ENCODE peak calls at places on chromosome 7, in five cellular contexts. One of them, this sample, is unnamed.

GRCh38 chr7:96667026-96667425 is 42.6 kb downstream of the SEM1 start:
- DNase-seq in tibial nerve: no peak
- DNase-seq in left ventricle myocardium inferior: no peak
- DNase-seq in right cardiac atrium: no peak
- DNase-seq in aorta: no peak
- DNase-seq in this sample: no peak

GRCh38 chr7:156222611-156223010 is 410.3 kb upstream of the SHH start:
- DNase-seq in tibial nerve: no peak
- DNase-seq in aorta: peak; percentile 40
- DNase-seq in right cardiac atrium: no peak
- DNase-seq in left ventricle myocardium inferior: no peak
- DNase-seq in this sample: no peak

GRCh38 chr7:7565746-7566650 is 686 bp upstream of the MIOS start:
- DNase-seq in left ventricle myocardium inferior: no peak
- DNase-seq in tibial nerve: no peak
- DNase-seq in right cardiac atrium: peak; percentile 15
- DNase-seq in aorta: peak; percentile 73
- DNase-seq in this sample: no peak

GRCh38 chr7:2247141-2247985 is 5.3 kb downstream of the NUDT1 start:
- DNase-seq in left ventricle myocardium inferior: no peak
- DNase-seq in aorta: no peak
- DNase-seq in right cardiac atrium: no peak
- DNase-seq in tibial nerve: no peak
- DNase-seq in this sample: no peak

GRCh38 chr7:130337410-130337971 is 7.1 kb upstream of the CPA5 start:
- DNase-seq in tibial nerve: no peak
- DNase-seq in aorta: no peak
- DNase-seq in right cardiac atrium: no peak
- DNase-seq in left ventricle myocardium inferior: no peak
- DNase-seq in this sample: no peak

GRCh38 chr7:135798104-135798503 is 49.5 kb upstream of the FAM180A start:
- DNase-seq in left ventricle myocardium inferior: no peak
- DNase-seq in right cardiac atrium: no peak
- DNase-seq in aorta: no peak
- DNase-seq in tibial nerve: no peak
- DNase-seq in this sample: no peak

GRCh38 chr7:93203496-93203895 is 22.8 kb downstream of the HEPACAM2 start:
- DNase-seq in right cardiac atrium: no peak
- DNase-seq in aorta: no peak
- DNase-seq in tibial nerve: no peak
- DNase-seq in left ventricle myocardium inferior: no peak
- DNase-seq in this sample: no peak

GRCh38 chr7:43135129-43135528 is 22.7 kb downstream of the HECW1 start:
- DNase-seq in left ventricle myocardium inferior: no peak
- DNase-seq in tibial nerve: no peak
- DNase-seq in aorta: no peak
- DNase-seq in right cardiac atrium: no peak
- DNase-seq in this sample: no peak

GRCh38 chr7:95693551-95694333 is 78.6 kb upstream of the DYNC1I1 start:
- DNase-seq in tibial nerve: no peak
- DNase-seq in left ventricle myocardium inferior: no peak
- DNase-seq in right cardiac atrium: no peak
- DNase-seq in aorta: no peak
- DNase-seq in this sample: no peak

GRCh38 chr7:84953294-84953693 is 233.6 kb downstream of the SEMA3D start:
- DNase-seq in tibial nerve: no peak
- DNase-seq in left ventricle myocardium inferior: no peak
- DNase-seq in aorta: no peak
- DNase-seq in right cardiac atrium: no peak
- DNase-seq in this sample: no peak

GRCh38 chr7:29288534-29289091 is 94.0 kb downstream of the CHN2 start:
- DNase-seq in aorta: no peak
- DNase-seq in tibial nerve: no peak
- DNase-seq in left ventricle myocardium inferior: no peak
- DNase-seq in right cardiac atrium: no peak
- DNase-seq in this sample: no peak

GRCh38 chr7:150903627-150904026 is 51.3 kb downstream of the AOC1 start:
- DNase-seq in left ventricle myocardium inferior: peak; percentile 82
- DNase-seq in right cardiac atrium: peak; percentile 72
- DNase-seq in tibial nerve: no peak
- DNase-seq in aorta: peak; percentile 91
- DNase-seq in this sample: no peak

GRCh38 chr7:69967152-69967591 is 368.9 kb downstream of the AUTS2 start:
- DNase-seq in aorta: no peak
- DNase-seq in right cardiac atrium: peak; percentile 49
- DNase-seq in tibial nerve: peak; percentile 25
- DNase-seq in left ventricle myocardium inferior: peak; percentile 51
- DNase-seq in this sample: no peak

GRCh38 chr7:74051629-74052410 is 23.8 kb downstream of the ELN start:
- DNase-seq in tibial nerve: no peak
- DNase-seq in left ventricle myocardium inferior: no peak
- DNase-seq in aorta: peak; percentile 70
- DNase-seq in right cardiac atrium: peak; percentile 21
- DNase-seq in this sample: no peak

GRCh38 chr7:28358423-28358868 is 53.9 kb upstream of the CREB5 start:
- DNase-seq in left ventricle myocardium inferior: no peak
- DNase-seq in aorta: no peak
- DNase-seq in tibial nerve: no peak
- DNase-seq in right cardiac atrium: no peak
- DNase-seq in this sample: no peak

GRCh38 chr7:22700559-22701002 is 26.4 kb upstream of the IL6 start:
- DNase-seq in aorta: no peak
- DNase-seq in left ventricle myocardium inferior: no peak
- DNase-seq in tibial nerve: no peak
- DNase-seq in right cardiac atrium: no peak
- DNase-seq in this sample: no peak

GRCh38 chr7:91814189-91814588 is 66.3 kb downstream of the MTERF1 start:
- DNase-seq in aorta: no peak
- DNase-seq in tibial nerve: no peak
- DNase-seq in right cardiac atrium: no peak
- DNase-seq in left ventricle myocardium inferior: no peak
- DNase-seq in this sample: no peak

GRCh38 chr7:40015790-40016296 is 65.8 kb downstream of the CDK13 start:
- DNase-seq in aorta: no peak
- DNase-seq in right cardiac atrium: no peak
- DNase-seq in left ventricle myocardium inferior: no peak
- DNase-seq in tibial nerve: no peak
- DNase-seq in this sample: no peak

GRCh38 chr7:126185959-126186580 is 1066.7 kb downstream of the GRM8 start:
- DNase-seq in right cardiac atrium: no peak
- DNase-seq in aorta: peak; percentile 20
- DNase-seq in left ventricle myocardium inferior: no peak
- DNase-seq in tibial nerve: no peak
- DNase-seq in this sample: no peak

GRCh38 chr7:81175291-81175942 is 256.6 kb upstream of the SEMA3C start:
- DNase-seq in aorta: no peak
- DNase-seq in left ventricle myocardium inferior: no peak
- DNase-seq in tibial nerve: no peak
- DNase-seq in right cardiac atrium: no peak
- DNase-seq in this sample: no peak

GRCh38 chr7:105656922-105657521 is 75.7 kb upstream of the EFCAB10 start:
- DNase-seq in left ventricle myocardium inferior: no peak
- DNase-seq in right cardiac atrium: peak; percentile 28
- DNase-seq in tibial nerve: peak; percentile 40
- DNase-seq in aorta: no peak
- DNase-seq in this sample: no peak

GRCh38 chr7:22137466-22137865 is 191.8 kb upstream of the CDCA7L start:
- DNase-seq in tibial nerve: no peak
- DNase-seq in right cardiac atrium: no peak
- DNase-seq in left ventricle myocardium inferior: no peak
- DNase-seq in aorta: no peak
- DNase-seq in this sample: no peak

GRCh38 chr7:106035568-106035967 is 72.5 kb downstream of the CDHR3 start:
- DNase-seq in left ventricle myocardium inferior: no peak
- DNase-seq in right cardiac atrium: no peak
- DNase-seq in aorta: no peak
- DNase-seq in tibial nerve: no peak
- DNase-seq in this sample: no peak

GRCh38 chr7:151454306-151454705 is 14.4 kb upstream of the CRYGN start:
- DNase-seq in right cardiac atrium: no peak
- DNase-seq in aorta: no peak
- DNase-seq in tibial nerve: no peak
- DNase-seq in left ventricle myocardium inferior: no peak
- DNase-seq in this sample: no peak

GRCh38 chr7:69187824-69188335 is 410.4 kb upstream of the AUTS2 start:
- DNase-seq in left ventricle myocardium inferior: no peak
- DNase-seq in right cardiac atrium: no peak
- DNase-seq in tibial nerve: no peak
- DNase-seq in aorta: no peak
- DNase-seq in this sample: no peak

GRCh38 chr7:25014735-25015134 is 34.8 kb upstream of the OSBPL3 start:
- DNase-seq in tibial nerve: no peak
- DNase-seq in aorta: no peak
- DNase-seq in right cardiac atrium: peak; percentile 27
- DNase-seq in left ventricle myocardium inferior: no peak
- DNase-seq in this sample: no peak

GRCh38 chr7:78296689-78297371 is 498.3 kb downstream of the PHTF2 start:
- DNase-seq in aorta: no peak
- DNase-seq in tibial nerve: no peak
- DNase-seq in right cardiac atrium: no peak
- DNase-seq in left ventricle myocardium inferior: no peak
- DNase-seq in this sample: no peak

GRCh38 chr7:17640730-17641377 is 299.4 kb downstream of the SNX13 start:
- DNase-seq in tibial nerve: no peak
- DNase-seq in right cardiac atrium: no peak
- DNase-seq in aorta: no peak
- DNase-seq in left ventricle myocardium inferior: no peak
- DNase-seq in this sample: no peak

GRCh38 chr7:102912742-102913141 is at the start of gene LRRC17:
- DNase-seq in left ventricle myocardium inferior: no peak
- DNase-seq in right cardiac atrium: no peak
- DNase-seq in aorta: no peak
- DNase-seq in tibial nerve: no peak
- DNase-seq in this sample: no peak

GRCh38 chr7:87152897-87153641 is 816 bp downstream of the DMTF1 start:
- DNase-seq in right cardiac atrium: peak; percentile 32
- DNase-seq in left ventricle myocardium inferior: peak; percentile 23
- DNase-seq in aorta: peak; percentile 75
- DNase-seq in tibial nerve: no peak
- DNase-seq in this sample: no peak

GRCh38 chr7:47525066-47525623 is 56.8 kb downstream of the TNS3 start:
- DNase-seq in left ventricle myocardium inferior: no peak
- DNase-seq in right cardiac atrium: no peak
- DNase-seq in tibial nerve: no peak
- DNase-seq in aorta: peak; percentile 67
- DNase-seq in this sample: no peak

GRCh38 chr7:31408120-31408729 is 67.7 kb upstream of the NEUROD6 start:
- DNase-seq in aorta: no peak
- DNase-seq in left ventricle myocardium inferior: no peak
- DNase-seq in right cardiac atrium: no peak
- DNase-seq in tibial nerve: no peak
- DNase-seq in this sample: no peak

GRCh38 chr7:134988161-134988560 is 1.9 kb downstream of the AGBL3 start:
- DNase-seq in aorta: no peak
- DNase-seq in right cardiac atrium: no peak
- DNase-seq in left ventricle myocardium inferior: no peak
- DNase-seq in tibial nerve: no peak
- DNase-seq in this sample: no peak

GRCh38 chr7:55019691-55020480 is 1.1 kb downstream of the EGFR start:
- DNase-seq in tibial nerve: no peak
- DNase-seq in right cardiac atrium: peak; percentile 37
- DNase-seq in aorta: peak; percentile 78
- DNase-seq in left ventricle myocardium inferior: peak; percentile 24
- DNase-seq in this sample: no peak

GRCh38 chr7:124723012-124723411 is 42.6 kb downstream of the GPR37 start:
- DNase-seq in left ventricle myocardium inferior: no peak
- DNase-seq in right cardiac atrium: no peak
- DNase-seq in tibial nerve: no peak
- DNase-seq in aorta: no peak
- DNase-seq in this sample: no peak

GRCh38 chr7:11341285-11341944 is 367.7 kb downstream of the PHF14 start:
- DNase-seq in aorta: no peak
- DNase-seq in tibial nerve: no peak
- DNase-seq in left ventricle myocardium inferior: no peak
- DNase-seq in right cardiac atrium: no peak
- DNase-seq in this sample: no peak

GRCh38 chr7:150716368-150716767 is at the start of gene GIMAP1:
- DNase-seq in left ventricle myocardium inferior: peak; percentile 47
- DNase-seq in tibial nerve: no peak
- DNase-seq in aorta: no peak
- DNase-seq in right cardiac atrium: peak; percentile 55
- DNase-seq in this sample: no peak

GRCh38 chr7:71633571-71634008 is 501.6 kb downstream of the GALNT17 start:
- DNase-seq in aorta: no peak
- DNase-seq in left ventricle myocardium inferior: no peak
- DNase-seq in tibial nerve: no peak
- DNase-seq in right cardiac atrium: no peak
- DNase-seq in this sample: no peak

GRCh38 chr7:8627322-8627721 is 193.9 kb downstream of the NXPH1 start:
- DNase-seq in left ventricle myocardium inferior: no peak
- DNase-seq in tibial nerve: no peak
- DNase-seq in right cardiac atrium: no peak
- DNase-seq in aorta: no peak
- DNase-seq in this sample: no peak

GRCh38 chr7:157640144-157640543 is 303.3 kb downstream of the DNAJB6 start:
- DNase-seq in tibial nerve: no peak
- DNase-seq in aorta: no peak
- DNase-seq in right cardiac atrium: no peak
- DNase-seq in left ventricle myocardium inferior: no peak
- DNase-seq in this sample: no peak
- H3K9me3 ChIP-seq in tibial nerve: peaks cover 23% of the 10 kb centered on the region
- H3K9me3 ChIP-seq in aorta: peaks cover 3% of the 10 kb centered on the region
- H3K9me3 ChIP-seq in right cardiac atrium: no peaks in the 10 kb centered on the region
- H3K9me3 ChIP-seq in left ventricle myocardium inferior: peaks cover 26% of the 10 kb centered on the region
- H3K9me3 ChIP-seq in this sample: no peaks in the 10 kb centered on the region

GRCh38 chr7:4124904-4125477 is 557.1 kb upstream of the FOXK1 start:
- DNase-seq in left ventricle myocardium inferior: no peak
- DNase-seq in aorta: no peak
- DNase-seq in right cardiac atrium: no peak
- DNase-seq in tibial nerve: no peak
- DNase-seq in this sample: no peak
- H3K9me3 ChIP-seq in left ventricle myocardium inferior: peaks cover 17% of the 10 kb centered on the region
- H3K9me3 ChIP-seq in aorta: no peaks in the 10 kb centered on the region
- H3K9me3 ChIP-seq in right cardiac atrium: no peaks in the 10 kb centered on the region
- H3K9me3 ChIP-seq in tibial nerve: peaks cover 15% of the 10 kb centered on the region
- H3K9me3 ChIP-seq in this sample: no peaks in the 10 kb centered on the region

DNA sequence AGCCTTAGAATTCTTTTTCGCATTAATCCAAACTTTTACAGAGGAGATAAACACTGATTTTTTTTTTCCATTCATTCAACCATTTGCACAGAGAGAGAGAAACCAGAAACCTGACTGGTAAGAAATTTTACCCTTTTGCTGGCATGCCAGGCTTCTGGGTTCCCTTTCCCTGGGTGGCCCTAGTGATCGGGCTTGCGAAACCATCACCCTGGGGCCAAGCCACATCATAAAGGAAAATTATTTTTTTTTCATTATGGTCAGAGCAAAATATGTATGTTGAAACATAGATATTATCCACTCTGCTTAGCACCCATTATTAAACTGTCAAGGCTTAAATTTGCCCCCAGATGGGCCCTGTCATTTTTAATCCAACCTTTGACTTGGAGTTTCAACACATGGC is 55.4 kb upstream of the INHBA start:
- DNase-seq in tibial nerve: no peak
- DNase-seq in right cardiac atrium: no peak
- DNase-seq in left ventricle myocardium inferior: no peak
- DNase-seq in aorta: no peak
- DNase-seq in this sample: no peak
- H3K9me3 ChIP-seq in tibial nerve: peaks cover 15% of the 10 kb centered on the region
- H3K9me3 ChIP-seq in right cardiac atrium: no peaks in the 10 kb centered on the region
- H3K9me3 ChIP-seq in left ventricle myocardium inferior: peaks cover 29% of the 10 kb centered on the region
- H3K9me3 ChIP-seq in aorta: peaks cover 2% of the 10 kb centered on the region
- H3K9me3 ChIP-seq in this sample: no peaks in the 10 kb centered on the region

GRCh38 chr7:64400401-64400800 is 86.6 kb downstream of the ZNF736 start:
- DNase-seq in tibial nerve: no peak
- DNase-seq in left ventricle myocardium inferior: no peak
- DNase-seq in aorta: no peak
- DNase-seq in right cardiac atrium: no peak
- DNase-seq in this sample: no peak
- H3K9me3 ChIP-seq in tibial nerve: peaks cover 11% of the 10 kb centered on the region
- H3K9me3 ChIP-seq in left ventricle myocardium inferior: peaks cover 8% of the 10 kb centered on the region
- H3K9me3 ChIP-seq in aorta: no peaks in the 10 kb centered on the region
- H3K9me3 ChIP-seq in right cardiac atrium: peaks cover 1% of the 10 kb centered on the region
- H3K9me3 ChIP-seq in this sample: peaks cover 7% of the 10 kb centered on the region

This sample was measured in esophagus squamous epithelium.